ENCODE peak calls at places on chromosomes 1 and 21, in five cellular contexts. Z is suprapubic skin, T is PC-3, S is mucosa of descending colon, G is thoracic aorta. B is an unnamed sample. For H3K4me1, the result is how much of the 10 kb centered on the place peaks cover.

GRCh38 chr21:25421327-25422028 is 185.8 kb downstream of the MRPL39 start:
- DNase-seq in T (peak), G (no peak), Z (no peak), S (no peak), B (no peak)

GRCh38 chr21:44352253-44352860 is 1.1 kb upstream of the TRPM2 start:
- DNase-seq in Z (peak), S (no peak), G (no peak), T (no peak), B (no peak)

GRCh38 chr1:47555307-47555706 is 117.5 kb downstream of the FOXD2 start:
- DNase-seq in T (no peak), S (no peak), G (no peak), Z (no peak), B (no peak)

GRCh38 chr1:200139661-200140250 is 112.2 kb downstream of the NR5A2 start:
- DNase-seq in T (peak), Z (no peak), S (no peak), G (no peak), B (no peak)

GRCh38 chr21:44761011-44761729 is 40.5 kb downstream of the UBE2G2 start:
- DNase-seq in S (no peak), T (peak), G (no peak), Z (no peak), B (peak)

GRCh38 chr1:113714606-113715269 is 44.5 kb downstream of the PHTF1 start:
- DNase-seq in Z (no peak), T (no peak), S (no peak), G (no peak), B (no peak)

GRCh38 chr1:8216005-8216404 is 101.9 kb upstream of the SLC45A1 start:
- DNase-seq in T (no peak), S (no peak), Z (no peak), G (no peak), B (no peak)

GRCh38 chr1:52033190-52034049 is at the start of gene KTI12:
- DNase-seq in T (peak), Z (peak), G (peak), S (peak), B (peak)

GRCh38 chr1:229098903-229099578 is 171.9 kb upstream of the RAB4A start:
- DNase-seq in G (no peak), T (no peak), Z (no peak), S (no peak), B (no peak)

GRCh38 chr1:98662354-98662665 is 789 bp downstream of the SNX7 start:
- DNase-seq in Z (no peak), S (no peak), G (no peak), T (no peak), B (no peak)
- TF ChIP-seq CTCF in Z (no peak), S (no peak), G (no peak), T (no peak), B (no peak)

GRCh38 chr1:19397217-19397945 is 85.3 kb downstream of the SLC66A1 start:
- DNase-seq in T (no peak), Z (no peak), G (no peak), S (no peak), B (no peak)

GRCh38 chr1:19393051-19393450 is 80.9 kb downstream of the SLC66A1 start:
- DNase-seq in T (no peak), G (no peak), Z (no peak), S (no peak), B (no peak)

GRCh38 chr1:19395678-19396192 is 83.6 kb downstream of the SLC66A1 start:
- DNase-seq in G (no peak), S (no peak), T (peak), Z (no peak), B (no peak)

GRCh38 chr1:19398309-19398760 is 86.2 kb downstream of the SLC66A1 start:
- DNase-seq in S (no peak), G (peak), T (peak), Z (no peak), B (peak)

GRCh38 chr1:19396280-19396679 is 84.2 kb downstream of the SLC66A1 start:
- DNase-seq in T (no peak), G (no peak), Z (no peak), S (no peak), B (no peak)
- H3K4me1 ChIP-seq in T (under half), G (half or more), Z (half or more), S (under half), B (half or more)

GRCh38 chr1:222385973-222386372 is 161.9 kb downstream of the HHIPL2 start:
- DNase-seq in S (no peak), Z (no peak), G (no peak), T (no peak), B (no peak)

GRCh38 chr1:222390181-222390580 is 157.7 kb downstream of the HHIPL2 start:
- DNase-seq in G (no peak), Z (no peak), S (no peak), T (no peak), B (no peak)

GRCh38 chr1:222384536-222384935 is 163.4 kb downstream of the HHIPL2 start:
- DNase-seq in T (no peak), Z (no peak), G (no peak), S (no peak), B (no peak)

GRCh38 chr1:222385262-222385661 is 162.6 kb downstream of the HHIPL2 start:
- DNase-seq in S (no peak), G (no peak), Z (no peak), T (no peak), B (no peak)

DNA sequence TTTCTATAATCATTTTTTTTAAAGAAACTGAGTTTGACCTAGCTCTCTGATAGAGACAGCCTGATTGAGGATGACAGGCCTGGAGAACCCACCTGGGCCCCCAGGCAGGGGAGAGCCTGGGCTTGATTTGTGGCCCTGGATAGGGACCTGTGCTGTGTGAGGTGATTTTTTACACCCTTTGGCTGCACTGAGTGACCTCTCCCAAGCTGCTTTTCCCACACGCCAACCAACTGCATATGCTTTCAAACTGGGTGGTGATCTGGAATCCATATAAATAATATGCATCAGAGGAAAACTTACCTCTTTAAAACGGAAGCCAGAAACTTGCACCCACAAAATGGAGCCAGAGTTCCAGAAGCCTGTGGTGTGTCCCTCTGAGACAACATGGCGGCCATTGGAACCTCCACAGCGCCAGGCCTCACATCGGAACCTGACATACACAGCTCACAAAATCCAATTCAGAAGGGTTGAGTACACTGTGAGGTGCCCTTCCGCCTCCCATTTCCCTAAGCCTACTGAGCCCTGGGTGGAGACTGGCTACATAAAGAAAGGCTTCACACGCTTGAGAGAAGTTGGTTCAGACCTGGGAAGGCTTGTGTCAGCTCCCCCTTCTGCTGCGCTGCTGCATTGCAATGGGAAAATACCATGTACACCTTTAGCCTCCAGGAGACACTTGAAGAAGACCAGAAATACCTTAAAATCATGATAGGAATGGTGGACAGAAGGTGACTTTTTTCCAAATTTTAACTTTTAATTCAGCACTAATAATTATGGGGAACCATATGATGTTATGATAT is 160.7 kb downstream of the HHIPL2 start:
- DNase-seq in Z (no peak), T (peak), S (no peak), G (no peak), B (no peak)
- TF ChIP-seq CTCF in Z (no peak), T (peak), S (no peak), G (no peak), B (no peak)

DNA sequence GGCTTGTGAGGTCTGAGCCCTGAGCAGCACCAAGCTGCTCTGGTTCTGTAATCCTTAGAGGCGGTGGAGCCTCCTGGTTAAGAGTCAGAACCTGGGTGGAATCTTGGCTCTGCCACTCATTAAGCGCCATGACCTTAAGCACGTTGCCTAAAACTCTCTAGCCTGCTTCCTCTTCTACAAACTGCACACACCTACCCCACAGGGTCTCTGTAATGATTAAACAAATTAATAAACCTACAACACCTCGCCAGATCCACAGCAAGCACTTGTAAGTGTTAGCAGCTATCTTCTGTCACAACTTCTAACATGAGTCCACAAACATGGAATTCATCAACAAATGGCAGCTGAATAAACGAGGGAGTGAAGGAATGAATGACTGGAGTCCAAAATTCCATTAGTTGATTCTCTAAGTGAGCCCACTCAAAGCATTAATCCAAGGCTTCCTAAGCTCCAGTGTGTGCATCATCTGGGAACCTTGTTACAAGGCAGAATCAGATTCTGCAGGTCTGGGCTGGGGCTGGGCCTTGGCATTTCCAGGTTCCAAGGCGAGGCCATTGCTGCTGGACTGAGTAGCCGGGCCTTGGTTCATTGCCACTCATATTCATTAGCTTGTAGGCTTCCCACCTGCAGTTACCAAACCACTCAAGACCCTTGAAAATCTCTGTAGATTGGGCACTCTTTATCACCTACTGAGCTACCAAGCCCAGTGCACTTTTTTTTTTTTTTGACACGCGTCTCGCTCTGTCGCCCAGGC is 168.6 kb downstream of the HIVEP3 start:
- DNase-seq in G (no peak), S (peak), Z (no peak), T (no peak), B (peak)
- H3K4me1 ChIP-seq in G (under half), S (under half), Z (under half), T (under half), B (under half)

B was measured in tibial artery.